ENCODE peak calls at places on chromosomes 12 and 14, in four cellular contexts. Y is vagina, V is HFF-Myc, F is activated T-cell treated with anti-CD3 and anti-CD28 coated beads for 24 hours. R is an unnamed sample.

GRCh38 chr14:29810657-29811056 is 117.0 kb downstream of the PRKD1 start:
- DNase-seq in Y (no peak), V (peak; percentile 45), F (no peak), R (peak; percentile 77)

GRCh38 chr14:100078997-100079561 is 13.9 kb downstream of the EVL start:
- DNase-seq in Y (peak; percentile 55), V (peak; percentile 44), F (no peak), R (peak; percentile 80)

GRCh38 chr14:96086032-96086431 is 46.9 kb downstream of the C14orf132 start:
- DNase-seq in Y (no peak), V (peak; percentile 52), F (no peak), R (no peak)

GRCh38 chr14:55245657-55246268 is 25.5 kb upstream of the FBXO34 start:
- DNase-seq in Y (no peak), V (no peak), F (no peak), R (no peak)

GRCh38 chr14:22977684-22978486 is 4.5 kb downstream of the AJUBA start:
- DNase-seq in Y (no peak), V (no peak), F (no peak), R (no peak)

GRCh38 chr14:24903337-24903736 is 146.6 kb downstream of the STXBP6 start:
- DNase-seq in Y (no peak), V (peak; percentile 29), F (no peak), R (no peak)

GRCh38 chr12:96131230-96131788 is 62.9 kb upstream of the ELK3 start:
- DNase-seq in Y (no peak), V (no peak), F (no peak), R (no peak)

GRCh38 chr12:128800606-128801005 is 23.2 kb downstream of the SLC15A4 start:
- DNase-seq in Y (no peak), V (no peak), F (no peak), R (no peak)

GRCh38 chr12:51415931-51416330 is 8.7 kb upstream of the SLC4A8 start:
- DNase-seq in Y (no peak), V (no peak), F (no peak), R (no peak)

GRCh38 chr12:94615284-94616216 is 34.8 kb downstream of the TMCC3 start:
- DNase-seq in Y (no peak), V (no peak), F (no peak), R (no peak)

GRCh38 chr12:100574262-100575074 is 984 bp downstream of the GAS2L3 start:
- DNase-seq in Y (no peak), V (no peak), F (no peak), R (peak; percentile 13)

GRCh38 chr12:57240926-57241555 is 9.9 kb downstream of the STAC3 start:
- DNase-seq in Y (no peak), V (no peak), F (no peak), R (no peak)

GRCh38 chr14:91879196-91879595 is 11.9 kb upstream of the TC2N start:
- DNase-seq in Y (no peak), V (no peak), F (no peak), R (no peak)

GRCh38 chr14:24372701-24373416 is 4.9 kb downstream of the NFATC4 start:
- DNase-seq in Y (no peak), V (no peak), F (no peak), R (no peak)

GRCh38 chr14:68397371-68397779 is 395.5 kb downstream of the ZFP36L1 start:
- DNase-seq in Y (no peak), V (no peak), F (no peak), R (no peak)

GRCh38 chr14:90140956-90141316 is 79.1 kb downstream of the KCNK13 start:
- DNase-seq in Y (no peak), V (no peak), F (no peak), R (no peak)

GRCh38 chr14:65910108-65910507 is 497.6 kb downstream of the FUT8 start:
- DNase-seq in Y (no peak), V (no peak), F (no peak), R (no peak)

GRCh38 chr12:91492648-91493047 is 310.0 kb upstream of the DCN start:
- DNase-seq in Y (no peak), V (no peak), F (no peak), R (no peak)

GRCh38 chr14:37583358-37584210 is 11.5 kb downstream of the FOXA1 start:
- DNase-seq in Y (no peak), V (no peak), F (no peak), R (no peak)

GRCh38 chr12:93173178-93173957 is 204.4 kb upstream of the NUDT4 start:
- DNase-seq in Y (no peak), V (no peak), F (no peak), R (no peak)

GRCh38 chr14:20294636-20295035 is 11.1 kb downstream of the TTC5 start:
- DNase-seq in Y (no peak), V (no peak), F (no peak), R (no peak)

GRCh38 chr12:124734224-124734788 is 129.4 kb downstream of the SCARB1 start:
- DNase-seq in Y (no peak), V (no peak), F (no peak), R (peak; percentile 29)

GRCh38 chr12:69935651-69936100 is 110.6 kb downstream of the MYRFL start:
- DNase-seq in Y (no peak), V (no peak), F (no peak), R (no peak)

GRCh38 chr12:108564724-108565123 is 2.3 kb downstream of the ISCU start:
- DNase-seq in Y (no peak), V (no peak), F (no peak), R (no peak)

GRCh38 chr14:72887514-72887913 is 6.4 kb downstream of the DPF3 start:
- DNase-seq in Y (no peak), V (no peak), F (no peak), R (no peak)

GRCh38 chr14:25041898-25042297 is 8.0 kb downstream of the STXBP6 start:
- DNase-seq in Y (no peak), V (no peak), F (no peak), R (peak; percentile 60)